ENCODE peak calls at places on chromosomes 3 and 15, in six cellular contexts. One of them, this sample, is unnamed.

GRCh38 chr3:155805802-155806618 is at the start of gene C3orf33:
- DNase-seq in H54: peak; percentile 81
- DNase-seq in AG09319: peak; percentile 7
- DNase-seq in fibroblast of the conjunctiva: peak; percentile 16
- DNase-seq in RWPE2: no peak
- DNase-seq in M059J: peak; percentile 64
- DNase-seq in this sample: peak; percentile 91

GRCh38 chr15:70830615-70831014 is 23.3 kb downstream of the LARP6 start:
- DNase-seq in H54: no peak
- DNase-seq in AG09319: no peak
- DNase-seq in fibroblast of the conjunctiva: no peak
- DNase-seq in RWPE2: no peak
- DNase-seq in M059J: no peak
- DNase-seq in this sample: no peak

GRCh38 chr15:61857169-61857829 is 202.9 kb downstream of the VPS13C start:
- DNase-seq in H54: no peak
- DNase-seq in AG09319: no peak
- DNase-seq in fibroblast of the conjunctiva: no peak
- DNase-seq in RWPE2: no peak
- DNase-seq in M059J: no peak
- DNase-seq in this sample: no peak

GRCh38 chr3:101200461-101200860 is 119.9 kb downstream of the IMPG2 start:
- DNase-seq in H54: no peak
- DNase-seq in AG09319: no peak
- DNase-seq in fibroblast of the conjunctiva: no peak
- DNase-seq in RWPE2: no peak
- DNase-seq in M059J: peak; percentile 25
- DNase-seq in this sample: no peak

GRCh38 chr15:98684441-98684840 is 36.1 kb downstream of the IGF1R start:
- DNase-seq in H54: no peak
- DNase-seq in AG09319: peak; percentile 74
- DNase-seq in fibroblast of the conjunctiva: peak; percentile 38
- DNase-seq in RWPE2: no peak
- DNase-seq in M059J: peak; percentile 49
- DNase-seq in this sample: no peak

GRCh38 chr3:11690863-11691833 is 47.4 kb upstream of the VGLL4 start:
- DNase-seq in H54: peak; percentile 30
- DNase-seq in AG09319: no peak
- DNase-seq in fibroblast of the conjunctiva: no peak
- DNase-seq in RWPE2: no peak
- DNase-seq in M059J: peak; percentile 37
- DNase-seq in this sample: no peak

GRCh38 chr15:67067930-67068542 is 2.6 kb downstream of the SMAD3 start:
- DNase-seq in H54: no peak
- DNase-seq in AG09319: no peak
- DNase-seq in fibroblast of the conjunctiva: no peak
- DNase-seq in RWPE2: no peak
- DNase-seq in M059J: peak; percentile 56
- DNase-seq in this sample: peak; percentile 57

GRCh38 chr3:126344380-126345041 is 12.7 kb downstream of the KLF15 start:
- DNase-seq in H54: no peak
- DNase-seq in AG09319: no peak
- DNase-seq in fibroblast of the conjunctiva: no peak
- DNase-seq in RWPE2: peak; percentile 37
- DNase-seq in M059J: no peak
- DNase-seq in this sample: no peak

GRCh38 chr15:95812491-95812890 is 518.0 kb upstream of the NR2F2 start:
- DNase-seq in H54: no peak
- DNase-seq in AG09319: no peak
- DNase-seq in fibroblast of the conjunctiva: no peak
- DNase-seq in RWPE2: no peak
- DNase-seq in M059J: peak; percentile 31
- DNase-seq in this sample: no peak

GRCh38 chr3:52029053-52029452 is 27.3 kb downstream of the DUSP7 start:
- DNase-seq in H54: no peak
- DNase-seq in AG09319: no peak
- DNase-seq in fibroblast of the conjunctiva: no peak
- DNase-seq in RWPE2: no peak
- DNase-seq in M059J: no peak
- DNase-seq in this sample: no peak

GRCh38 chr3:196537319-196537984 is 22.3 kb upstream of the SMCO1 start:
- DNase-seq in H54: no peak
- DNase-seq in AG09319: no peak
- DNase-seq in fibroblast of the conjunctiva: no peak
- DNase-seq in RWPE2: no peak
- DNase-seq in M059J: peak; percentile 13
- DNase-seq in this sample: peak; percentile 67

GRCh38 chr3:14600075-14600474 is 51.5 kb upstream of the CCDC174 start:
- DNase-seq in H54: no peak
- DNase-seq in AG09319: no peak
- DNase-seq in fibroblast of the conjunctiva: no peak
- DNase-seq in RWPE2: no peak
- DNase-seq in M059J: no peak
- DNase-seq in this sample: no peak

GRCh38 chr3:170002829-170003228 is 35.0 kb upstream of the GPR160 start:
- DNase-seq in H54: no peak
- DNase-seq in AG09319: no peak
- DNase-seq in fibroblast of the conjunctiva: no peak
- DNase-seq in RWPE2: no peak
- DNase-seq in M059J: no peak
- DNase-seq in this sample: no peak

GRCh38 chr3:136787226-136787793 is 31.6 kb upstream of the SLC35G2 start:
- DNase-seq in H54: no peak
- DNase-seq in AG09319: no peak
- DNase-seq in fibroblast of the conjunctiva: no peak
- DNase-seq in RWPE2: no peak
- DNase-seq in M059J: peak; percentile 64
- DNase-seq in this sample: peak; percentile 52

GRCh38 chr15:68431037-68431791 is 749 bp downstream of the ITGA11 start:
- DNase-seq in H54: no peak
- DNase-seq in AG09319: no peak
- DNase-seq in fibroblast of the conjunctiva: no peak
- DNase-seq in RWPE2: peak; percentile 65
- DNase-seq in M059J: peak; percentile 45
- DNase-seq in this sample: no peak

GRCh38 chr15:28094732-28095521 is 4.2 kb downstream of the OCA2 start:
- DNase-seq in H54: no peak
- DNase-seq in AG09319: no peak
- DNase-seq in fibroblast of the conjunctiva: no peak
- DNase-seq in RWPE2: no peak
- DNase-seq in M059J: peak; percentile 16
- DNase-seq in this sample: no peak

GRCh38 chr3:152505926-152506325 is 237.2 kb downstream of the MBNL1 start:
- DNase-seq in H54: no peak
- DNase-seq in AG09319: no peak
- DNase-seq in fibroblast of the conjunctiva: no peak
- DNase-seq in RWPE2: no peak
- DNase-seq in M059J: no peak
- DNase-seq in this sample: peak; percentile 38

GRCh38 chr3:35505181-35505580 is 134.1 kb upstream of the ARPP21 start:
- DNase-seq in H54: no peak
- DNase-seq in AG09319: no peak
- DNase-seq in fibroblast of the conjunctiva: no peak
- DNase-seq in RWPE2: no peak
- DNase-seq in M059J: no peak
- DNase-seq in this sample: no peak

GRCh38 chr3:72036899-72037298 is 252.0 kb upstream of the PROK2 start:
- DNase-seq in H54: no peak
- DNase-seq in AG09319: no peak
- DNase-seq in fibroblast of the conjunctiva: no peak
- DNase-seq in RWPE2: no peak
- DNase-seq in M059J: peak; percentile 42
- DNase-seq in this sample: no peak

GRCh38 chr3:29906906-29907305 is 626.0 kb downstream of the RBMS3 start:
- DNase-seq in H54: no peak
- DNase-seq in AG09319: no peak
- DNase-seq in fibroblast of the conjunctiva: no peak
- DNase-seq in RWPE2: no peak
- DNase-seq in M059J: no peak
- DNase-seq in this sample: no peak

GRCh38 chr3:53152316-53152715 is 8.7 kb upstream of the PRKCD start:
- DNase-seq in H54: no peak
- DNase-seq in AG09319: no peak
- DNase-seq in fibroblast of the conjunctiva: no peak
- DNase-seq in RWPE2: no peak
- DNase-seq in M059J: no peak
- DNase-seq in this sample: no peak

GRCh38 chr3:46662771-46663551 is 30.5 kb downstream of the ALS2CL start:
- DNase-seq in H54: peak; percentile 1
- DNase-seq in AG09319: no peak
- DNase-seq in fibroblast of the conjunctiva: no peak
- DNase-seq in RWPE2: no peak
- DNase-seq in M059J: peak; percentile 55
- DNase-seq in this sample: no peak

GRCh38 chr15:66075947-66076346 is 177.6 kb downstream of the MEGF11 start:
- DNase-seq in H54: no peak
- DNase-seq in AG09319: no peak
- DNase-seq in fibroblast of the conjunctiva: no peak
- DNase-seq in RWPE2: peak; percentile 6
- DNase-seq in M059J: no peak
- DNase-seq in this sample: no peak

GRCh38 chr3:189985938-189986337 is 134.8 kb downstream of the P3H2 start:
- DNase-seq in H54: no peak
- DNase-seq in AG09319: no peak
- DNase-seq in fibroblast of the conjunctiva: no peak
- DNase-seq in RWPE2: no peak
- DNase-seq in M059J: peak; percentile 74
- DNase-seq in this sample: no peak

GRCh38 chr15:89016549-89017041 is 71.7 kb upstream of the ABHD2 start:
- DNase-seq in H54: no peak
- DNase-seq in AG09319: no peak
- DNase-seq in fibroblast of the conjunctiva: no peak
- DNase-seq in RWPE2: peak; percentile 82
- DNase-seq in M059J: peak; percentile 85
- DNase-seq in this sample: no peak

GRCh38 chr15:65376767-65377104 is 1.1 kb downstream of the IGDCC3 start:
- DNase-seq in H54: no peak
- DNase-seq in AG09319: no peak
- DNase-seq in fibroblast of the conjunctiva: no peak
- DNase-seq in RWPE2: no peak
- DNase-seq in M059J: peak; percentile 11
- DNase-seq in this sample: no peak

GRCh38 chr15:29270169-29270955 is 740 bp upstream of the NSMCE3 start:
- DNase-seq in H54: no peak
- DNase-seq in AG09319: no peak
- DNase-seq in fibroblast of the conjunctiva: no peak
- DNase-seq in RWPE2: no peak
- DNase-seq in M059J: peak; percentile 23
- DNase-seq in this sample: peak; percentile 29

This sample was measured in GM20000.